ENCODE peak calls at places on chromosomes 11 and 22, in eight cellular contexts. One of them, this sample, is unnamed.
A peak's percentile ranks its signal among the peaks of the same experiment; 100 is the strongest.

GRCh38 chr11:67382481-67383136 is 9.2 kb upstream of the RAD9A start:
- DNase-seq in transverse colon: peak; percentile 89
- DNase-seq in breast epithelium: peak; percentile 80
- DNase-seq in esophagus muscularis mucosa: no peak
- DNase-seq in GM23338: peak; percentile 85
- DNase-seq in stomach: peak; percentile 88
- DNase-seq in HL-60: peak; percentile 89
- DNase-seq in endothelial cell of umbilical vein: peak; percentile 72
- DNase-seq in this sample: no peak

GRCh38 chr11:108854366-108854765 is 189.5 kb downstream of the DDX10 start:
- DNase-seq in HL-60: no peak
- DNase-seq in breast epithelium: no peak
- DNase-seq in transverse colon: no peak
- DNase-seq in stomach: no peak
- DNase-seq in endothelial cell of umbilical vein: peak; percentile 71
- DNase-seq in GM23338: no peak
- DNase-seq in esophagus muscularis mucosa: no peak
- DNase-seq in this sample: no peak

GRCh38 chr11:96035031-96035743 is 111.3 kb upstream of the MTMR2 start:
- DNase-seq in breast epithelium: no peak
- DNase-seq in transverse colon: no peak
- DNase-seq in HL-60: no peak
- DNase-seq in stomach: no peak
- DNase-seq in GM23338: no peak
- DNase-seq in endothelial cell of umbilical vein: no peak
- DNase-seq in esophagus muscularis mucosa: no peak
- DNase-seq in this sample: no peak

GRCh38 chr11:62879554-62879953 is 1.1 kb upstream of the SLC3A2 start:
- DNase-seq in GM23338: peak; percentile 53
- DNase-seq in HL-60: no peak
- DNase-seq in endothelial cell of umbilical vein: peak; percentile 43
- DNase-seq in stomach: peak; percentile 36
- DNase-seq in breast epithelium: no peak
- DNase-seq in esophagus muscularis mucosa: no peak
- DNase-seq in transverse colon: no peak
- DNase-seq in this sample: no peak

GRCh38 chr11:74559110-74559933 is 33.1 kb upstream of the POLD3 start:
- DNase-seq in HL-60: no peak
- DNase-seq in stomach: no peak
- DNase-seq in breast epithelium: no peak
- DNase-seq in esophagus muscularis mucosa: no peak
- DNase-seq in GM23338: no peak
- DNase-seq in transverse colon: no peak
- DNase-seq in endothelial cell of umbilical vein: peak; percentile 93
- DNase-seq in this sample: no peak

GRCh38 chr11:19321351-19321750 is 80.6 kb upstream of the E2F8 start:
- DNase-seq in HL-60: no peak
- DNase-seq in breast epithelium: no peak
- DNase-seq in endothelial cell of umbilical vein: no peak
- DNase-seq in GM23338: peak; percentile 28
- DNase-seq in stomach: no peak
- DNase-seq in esophagus muscularis mucosa: no peak
- DNase-seq in transverse colon: no peak
- DNase-seq in this sample: no peak

GRCh38 chr11:120694706-120695105 is 183.2 kb downstream of the GRIK4 start:
- DNase-seq in HL-60: no peak
- DNase-seq in stomach: no peak
- DNase-seq in breast epithelium: no peak
- DNase-seq in esophagus muscularis mucosa: no peak
- DNase-seq in endothelial cell of umbilical vein: no peak
- DNase-seq in transverse colon: no peak
- DNase-seq in GM23338: no peak
- DNase-seq in this sample: no peak

GRCh38 chr22:33706100-33706499 is 214.2 kb downstream of the LARGE1 start:
- DNase-seq in HL-60: no peak
- DNase-seq in GM23338: peak; percentile 55
- DNase-seq in transverse colon: no peak
- DNase-seq in breast epithelium: no peak
- DNase-seq in stomach: no peak
- DNase-seq in esophagus muscularis mucosa: no peak
- DNase-seq in endothelial cell of umbilical vein: no peak
- DNase-seq in this sample: no peak

GRCh38 chr11:82146789-82147188 is 586.9 kb downstream of the FAM181B start:
- DNase-seq in stomach: no peak
- DNase-seq in breast epithelium: no peak
- DNase-seq in esophagus muscularis mucosa: no peak
- DNase-seq in GM23338: no peak
- DNase-seq in endothelial cell of umbilical vein: no peak
- DNase-seq in transverse colon: no peak
- DNase-seq in HL-60: no peak
- DNase-seq in this sample: no peak

GRCh38 chr11:44316388-44317240 is 6.7 kb upstream of the ALX4 start:
- DNase-seq in esophagus muscularis mucosa: no peak
- DNase-seq in GM23338: peak; percentile 74
- DNase-seq in stomach: no peak
- DNase-seq in breast epithelium: no peak
- DNase-seq in transverse colon: no peak
- DNase-seq in endothelial cell of umbilical vein: no peak
- DNase-seq in HL-60: no peak
- DNase-seq in this sample: no peak

GRCh38 chr22:42716649-42717127 is 4.0 kb downstream of the A4GALT start:
- DNase-seq in endothelial cell of umbilical vein: no peak
- DNase-seq in GM23338: no peak
- DNase-seq in HL-60: no peak
- DNase-seq in transverse colon: peak; percentile 50
- DNase-seq in breast epithelium: no peak
- DNase-seq in stomach: no peak
- DNase-seq in esophagus muscularis mucosa: no peak
- DNase-seq in this sample: no peak

GRCh38 chr22:32534252-32535215 is 59.9 kb downstream of the FBXO7 start:
- DNase-seq in GM23338: no peak
- DNase-seq in breast epithelium: no peak
- DNase-seq in HL-60: no peak
- DNase-seq in transverse colon: peak; percentile 39
- DNase-seq in esophagus muscularis mucosa: no peak
- DNase-seq in stomach: peak; percentile 34
- DNase-seq in endothelial cell of umbilical vein: no peak
- DNase-seq in this sample: no peak

GRCh38 chr11:20511982-20512381 is 87.4 kb upstream of the SLC6A5 start:
- DNase-seq in GM23338: no peak
- DNase-seq in stomach: no peak
- DNase-seq in HL-60: no peak
- DNase-seq in endothelial cell of umbilical vein: no peak
- DNase-seq in breast epithelium: no peak
- DNase-seq in transverse colon: no peak
- DNase-seq in esophagus muscularis mucosa: no peak
- DNase-seq in this sample: no peak

GRCh38 chr11:124108158-124108557 is 7.1 kb upstream of the VWA5A start:
- DNase-seq in transverse colon: peak; percentile 31
- DNase-seq in stomach: no peak
- DNase-seq in HL-60: peak; percentile 29
- DNase-seq in breast epithelium: no peak
- DNase-seq in endothelial cell of umbilical vein: peak; percentile 56
- DNase-seq in GM23338: peak; percentile 59
- DNase-seq in esophagus muscularis mucosa: no peak
- DNase-seq in this sample: no peak

GRCh38 chr22:37998543-37998942 is 14.2 kb upstream of the SOX10 start:
- DNase-seq in transverse colon: no peak
- DNase-seq in endothelial cell of umbilical vein: no peak
- DNase-seq in stomach: no peak
- DNase-seq in breast epithelium: no peak
- DNase-seq in GM23338: no peak
- DNase-seq in HL-60: no peak
- DNase-seq in esophagus muscularis mucosa: no peak
- DNase-seq in this sample: no peak

GRCh38 chr11:120904116-120904515 is 119.8 kb upstream of the TBCEL start:
- DNase-seq in transverse colon: no peak
- DNase-seq in breast epithelium: no peak
- DNase-seq in esophagus muscularis mucosa: no peak
- DNase-seq in endothelial cell of umbilical vein: no peak
- DNase-seq in GM23338: no peak
- DNase-seq in stomach: no peak
- DNase-seq in HL-60: no peak
- DNase-seq in this sample: no peak

GRCh38 chr22:46754110-46754799 is 8.2 kb upstream of the TBC1D22A start:
- DNase-seq in endothelial cell of umbilical vein: peak; percentile 99
- DNase-seq in HL-60: peak; percentile 73
- DNase-seq in stomach: peak; percentile 94
- DNase-seq in esophagus muscularis mucosa: peak; percentile 97
- DNase-seq in transverse colon: peak; percentile 92
- DNase-seq in breast epithelium: peak; percentile 82
- DNase-seq in GM23338: no peak
- DNase-seq in this sample: no peak

GRCh38 chr22:43829448-43829821 is 17.3 kb upstream of the EFCAB6 start:
- DNase-seq in transverse colon: no peak
- DNase-seq in HL-60: no peak
- DNase-seq in GM23338: no peak
- DNase-seq in breast epithelium: no peak
- DNase-seq in endothelial cell of umbilical vein: no peak
- DNase-seq in esophagus muscularis mucosa: no peak
- DNase-seq in stomach: no peak
- DNase-seq in this sample: no peak

GRCh38 chr11:67031791-67032561 is 9.0 kb downstream of the SYT12 start:
- DNase-seq in GM23338: no peak
- DNase-seq in breast epithelium: no peak
- DNase-seq in transverse colon: no peak
- DNase-seq in endothelial cell of umbilical vein: no peak
- DNase-seq in stomach: no peak
- DNase-seq in HL-60: no peak
- DNase-seq in esophagus muscularis mucosa: no peak
- DNase-seq in this sample: no peak

DNA sequence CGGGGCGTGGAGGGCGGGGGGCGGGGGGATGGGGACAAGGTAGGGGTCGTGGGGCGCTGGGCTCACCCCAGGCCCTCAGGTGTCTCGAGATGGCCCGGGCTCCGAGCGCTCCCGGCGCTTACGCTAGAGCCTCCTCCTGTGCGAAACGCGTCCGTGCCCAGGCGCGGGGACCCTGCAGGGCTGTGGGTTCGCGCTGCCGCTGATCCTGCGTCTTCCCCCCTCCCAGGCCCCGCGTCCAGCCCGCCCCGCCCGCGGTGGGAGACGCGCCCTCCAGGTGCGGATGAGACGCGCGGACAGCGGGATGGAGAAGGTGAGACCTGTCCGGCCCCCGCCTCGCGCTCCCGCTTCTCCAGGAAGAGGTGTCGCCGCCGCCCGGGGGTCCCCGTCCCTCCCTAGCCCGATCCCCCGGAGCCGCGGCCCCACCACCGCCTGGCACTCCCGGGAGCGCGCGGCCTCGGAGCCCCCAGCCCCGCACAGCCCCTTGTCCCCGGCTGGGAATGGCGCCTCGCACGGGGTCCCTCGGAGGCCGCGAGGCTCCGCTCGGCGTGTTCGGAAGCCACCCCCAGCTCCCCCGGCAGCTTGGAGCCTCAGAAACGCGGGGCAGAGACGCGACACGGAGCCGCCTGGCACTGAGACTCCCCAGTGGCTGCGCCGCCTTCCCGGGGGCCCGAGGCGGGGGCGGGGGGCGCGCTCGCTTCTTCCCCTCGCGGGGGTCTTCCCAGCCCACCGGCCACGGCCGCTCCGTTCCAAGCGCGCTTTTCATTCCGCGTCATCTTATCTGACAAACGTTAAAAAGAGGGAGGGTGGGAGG is 27.6 kb upstream of the TOLLIP start:
- DNase-seq in breast epithelium: no peak
- DNase-seq in HL-60: no peak
- DNase-seq in endothelial cell of umbilical vein: no peak
- DNase-seq in GM23338: peak; percentile 59
- DNase-seq in stomach: no peak
- DNase-seq in transverse colon: peak; percentile 41
- DNase-seq in esophagus muscularis mucosa: peak; percentile 92
- DNase-seq in this sample: no peak
- H3K4me3 ChIP-seq in breast epithelium: peak overlapping the region; percentile 41
- H3K4me3 ChIP-seq in HL-60: no peak overlapping the region
- H3K4me3 ChIP-seq in endothelial cell of umbilical vein: no peak overlapping the region
- H3K4me3 ChIP-seq in GM23338: peak overlapping the region; percentile 57
- H3K4me3 ChIP-seq in stomach: peak overlapping the region; percentile 48
- H3K4me3 ChIP-seq in transverse colon: peak overlapping the region; percentile 35
- H3K4me3 ChIP-seq in esophagus muscularis mucosa: peak overlapping the region; percentile 59
- H3K4me3 ChIP-seq in this sample: no peak overlapping the region

GRCh38 chr22:26322179-26322905 is 106.7 kb upstream of the ASPHD2 start:
- DNase-seq in endothelial cell of umbilical vein: no peak
- DNase-seq in stomach: no peak
- DNase-seq in GM23338: no peak
- DNase-seq in breast epithelium: no peak
- DNase-seq in esophagus muscularis mucosa: no peak
- DNase-seq in transverse colon: no peak
- DNase-seq in HL-60: no peak
- DNase-seq in this sample: no peak
- H3K27ac ChIP-seq in endothelial cell of umbilical vein: no peak overlapping the region
- H3K27ac ChIP-seq in stomach: no peak overlapping the region
- H3K27ac ChIP-seq in GM23338: no peak overlapping the region
- H3K27ac ChIP-seq in breast epithelium: no peak overlapping the region
- H3K27ac ChIP-seq in esophagus muscularis mucosa: no peak overlapping the region
- H3K27ac ChIP-seq in transverse colon: no peak overlapping the region
- H3K27ac ChIP-seq in HL-60: no peak overlapping the region
- H3K27ac ChIP-seq in this sample: no peak overlapping the region

GRCh38 chr22:39943941-39944624 is 16.1 kb upstream of the TMA7B start:
- DNase-seq in transverse colon: no peak
- DNase-seq in esophagus muscularis mucosa: no peak
- DNase-seq in stomach: no peak
- DNase-seq in endothelial cell of umbilical vein: no peak
- DNase-seq in HL-60: no peak
- DNase-seq in breast epithelium: no peak
- DNase-seq in GM23338: no peak
- DNase-seq in this sample: no peak

GRCh38 chr22:39947488-39948216 is 12.5 kb upstream of the TMA7B start:
- DNase-seq in GM23338: no peak
- DNase-seq in esophagus muscularis mucosa: no peak
- DNase-seq in transverse colon: no peak
- DNase-seq in breast epithelium: no peak
- DNase-seq in endothelial cell of umbilical vein: no peak
- DNase-seq in stomach: no peak
- DNase-seq in HL-60: no peak
- DNase-seq in this sample: no peak

GRCh38 chr22:39949964-39950737 is 10.0 kb upstream of the TMA7B start:
- DNase-seq in esophagus muscularis mucosa: no peak
- DNase-seq in HL-60: no peak
- DNase-seq in transverse colon: no peak
- DNase-seq in endothelial cell of umbilical vein: no peak
- DNase-seq in stomach: no peak
- DNase-seq in GM23338: no peak
- DNase-seq in breast epithelium: no peak
- DNase-seq in this sample: no peak

GRCh38 chr22:39943366-39943765 is 16.8 kb upstream of the TMA7B start:
- DNase-seq in endothelial cell of umbilical vein: no peak
- DNase-seq in breast epithelium: no peak
- DNase-seq in transverse colon: no peak
- DNase-seq in esophagus muscularis mucosa: no peak
- DNase-seq in stomach: no peak
- DNase-seq in HL-60: no peak
- DNase-seq in GM23338: peak; percentile 83
- DNase-seq in this sample: no peak

GRCh38 chr22:39946571-39947407 is 13.4 kb upstream of the TMA7B start:
- DNase-seq in GM23338: no peak
- DNase-seq in endothelial cell of umbilical vein: peak; percentile 12
- DNase-seq in stomach: no peak
- DNase-seq in esophagus muscularis mucosa: no peak
- DNase-seq in HL-60: no peak
- DNase-seq in transverse colon: no peak
- DNase-seq in breast epithelium: no peak
- DNase-seq in this sample: no peak
- TF ChIP-seq POLR2AphosphoS5 in GM23338: no peak
- TF ChIP-seq POLR2AphosphoS5 in endothelial cell of umbilical vein: no peak
- TF ChIP-seq POLR2AphosphoS5 in stomach: no peak
- TF ChIP-seq POLR2AphosphoS5 in esophagus muscularis mucosa: no peak
- TF ChIP-seq POLR2AphosphoS5 in HL-60: no peak
- TF ChIP-seq POLR2AphosphoS5 in transverse colon: no peak
- TF ChIP-seq POLR2AphosphoS5 in breast epithelium: no peak
- TF ChIP-seq POLR2AphosphoS5 in this sample: no peak

GRCh38 chr22:23539135-23539838 is 40.8 kb downstream of the IGLL1 start:
- DNase-seq in HL-60: peak; percentile 77
- DNase-seq in GM23338: peak; percentile 95
- DNase-seq in stomach: peak; percentile 83
- DNase-seq in esophagus muscularis mucosa: no peak
- DNase-seq in transverse colon: peak; percentile 87
- DNase-seq in breast epithelium: peak; percentile 78
- DNase-seq in endothelial cell of umbilical vein: peak; percentile 86
- DNase-seq in this sample: peak; percentile 60
- H3K4me3 ChIP-seq in HL-60: no peak overlapping the region
- H3K4me3 ChIP-seq in GM23338: no peak overlapping the region
- H3K4me3 ChIP-seq in stomach: no peak overlapping the region
- H3K4me3 ChIP-seq in esophagus muscularis mucosa: no peak overlapping the region
- H3K4me3 ChIP-seq in transverse colon: peak overlapping the region; percentile 37
- H3K4me3 ChIP-seq in breast epithelium: no peak overlapping the region
- H3K4me3 ChIP-seq in endothelial cell of umbilical vein: no peak overlapping the region
- H3K4me3 ChIP-seq in this sample: peak overlapping the region; percentile 40

This sample was measured in SK-N-MC.